ENCODE peak calls at places on chromosomes 11 and 22, in four cellular contexts. One of them, this sample, is unnamed.

GRCh38 chr11:77402218-77402556 is 71.7 kb downstream of the PAK1 start:
- DNase-seq in K562: no peak
- DNase-seq in A549: no peak
- DNase-seq in HepG2: no peak
- DNase-seq in this sample: no peak

GRCh38 chr11:67371549-67372231 is 1.7 kb downstream of the CLCF1 start:
- DNase-seq in HepG2: peak
- DNase-seq in K562: peak
- DNase-seq in A549: peak
- DNase-seq in this sample: no peak

GRCh38 chr11:118342503-118343161 is at the start of gene CD3D:
- DNase-seq in HepG2: peak
- DNase-seq in A549: no peak
- DNase-seq in K562: peak
- DNase-seq in this sample: no peak

GRCh38 chr11:72534859-72535547 is 100.7 kb upstream of the CLPB start:
- DNase-seq in K562: no peak
- DNase-seq in A549: peak
- DNase-seq in HepG2: no peak
- DNase-seq in this sample: no peak

GRCh38 chr11:11416917-11417316 is 63.9 kb upstream of the CSNK2A3 start:
- DNase-seq in HepG2: no peak
- DNase-seq in A549: peak
- DNase-seq in K562: no peak
- DNase-seq in this sample: no peak

GRCh38 chr22:44461614-44462013 is 36.4 kb downstream of the RTL6 start:
- DNase-seq in A549: no peak
- DNase-seq in K562: no peak
- DNase-seq in HepG2: no peak
- DNase-seq in this sample: no peak

GRCh38 chr11:44939673-44940072 is 11.0 kb downstream of the TP53I11 start:
- DNase-seq in A549: no peak
- DNase-seq in HepG2: peak
- DNase-seq in K562: peak
- DNase-seq in this sample: no peak

GRCh38 chr11:119319136-119319701 is 2.3 kb upstream of the MCAM start:
- DNase-seq in K562: no peak
- DNase-seq in A549: no peak
- DNase-seq in HepG2: no peak
- DNase-seq in this sample: no peak

GRCh38 chr22:43232445-43232844 is 45.5 kb upstream of the TTLL12 start:
- DNase-seq in HepG2: no peak
- DNase-seq in A549: no peak
- DNase-seq in K562: no peak
- DNase-seq in this sample: no peak

GRCh38 chr11:65859134-65859811 is 960 bp upstream of the MUS81 start:
- DNase-seq in A549: peak
- DNase-seq in HepG2: peak
- DNase-seq in K562: peak
- DNase-seq in this sample: peak
- TF ChIP-seq POLR2AphosphoS2 in A549: no peak
- TF ChIP-seq POLR2AphosphoS2 in HepG2: no peak
- TF ChIP-seq POLR2AphosphoS2 in K562: peak
- TF ChIP-seq POLR2AphosphoS2 in this sample: peak

GRCh38 chr22:37910863-37911262 is 4.8 kb downstream of the MICALL1 start:
- DNase-seq in HepG2: no peak
- DNase-seq in K562: no peak
- DNase-seq in A549: no peak
- DNase-seq in this sample: no peak
- TF ChIP-seq POLR2AphosphoS2 in HepG2: no peak
- TF ChIP-seq POLR2AphosphoS2 in K562: no peak
- TF ChIP-seq POLR2AphosphoS2 in A549: no peak
- TF ChIP-seq POLR2AphosphoS2 in this sample: no peak

DNA sequence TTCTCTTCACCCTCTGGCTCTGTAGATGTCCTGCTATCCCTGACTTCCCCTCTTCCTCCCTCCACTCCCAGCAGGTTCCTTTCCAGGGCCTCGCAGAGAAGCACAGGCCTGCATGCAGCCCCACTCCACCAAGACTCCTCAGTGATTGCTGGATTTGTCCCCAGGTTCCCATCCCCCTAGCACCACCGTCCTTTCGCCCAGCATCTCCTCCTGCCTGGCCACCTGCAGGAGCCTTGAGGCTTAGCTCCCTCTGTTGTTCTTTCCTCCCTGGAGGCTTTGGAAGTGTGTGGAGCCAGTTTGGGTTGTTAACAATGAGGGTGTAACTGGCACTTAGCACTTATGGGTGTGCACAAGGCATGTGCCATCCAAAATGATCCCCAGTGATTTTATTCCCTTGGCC is 170.9 kb downstream of the TENM4 start:
- DNase-seq in A549: no peak
- DNase-seq in HepG2: no peak
- DNase-seq in K562: no peak
- DNase-seq in this sample: no peak
- TF ChIP-seq POLR2AphosphoS2 in A549: no peak
- TF ChIP-seq POLR2AphosphoS2 in HepG2: no peak
- TF ChIP-seq POLR2AphosphoS2 in K562: no peak
- TF ChIP-seq POLR2AphosphoS2 in this sample: no peak

GRCh38 chr11:79077684-79078379 is 363.0 kb downstream of the TENM4 start:
- DNase-seq in HepG2: no peak
- DNase-seq in A549: no peak
- DNase-seq in K562: no peak
- DNase-seq in this sample: no peak

GRCh38 chr11:79074547-79074946 is 366.3 kb downstream of the TENM4 start:
- DNase-seq in HepG2: no peak
- DNase-seq in K562: no peak
- DNase-seq in A549: no peak
- DNase-seq in this sample: no peak

GRCh38 chr11:79078999-79079398 is 361.8 kb downstream of the TENM4 start:
- DNase-seq in HepG2: no peak
- DNase-seq in K562: no peak
- DNase-seq in A549: no peak
- DNase-seq in this sample: no peak

GRCh38 chr11:79080506-79080905 is 360.3 kb downstream of the TENM4 start:
- DNase-seq in A549: no peak
- DNase-seq in K562: no peak
- DNase-seq in HepG2: no peak
- DNase-seq in this sample: no peak

DNA sequence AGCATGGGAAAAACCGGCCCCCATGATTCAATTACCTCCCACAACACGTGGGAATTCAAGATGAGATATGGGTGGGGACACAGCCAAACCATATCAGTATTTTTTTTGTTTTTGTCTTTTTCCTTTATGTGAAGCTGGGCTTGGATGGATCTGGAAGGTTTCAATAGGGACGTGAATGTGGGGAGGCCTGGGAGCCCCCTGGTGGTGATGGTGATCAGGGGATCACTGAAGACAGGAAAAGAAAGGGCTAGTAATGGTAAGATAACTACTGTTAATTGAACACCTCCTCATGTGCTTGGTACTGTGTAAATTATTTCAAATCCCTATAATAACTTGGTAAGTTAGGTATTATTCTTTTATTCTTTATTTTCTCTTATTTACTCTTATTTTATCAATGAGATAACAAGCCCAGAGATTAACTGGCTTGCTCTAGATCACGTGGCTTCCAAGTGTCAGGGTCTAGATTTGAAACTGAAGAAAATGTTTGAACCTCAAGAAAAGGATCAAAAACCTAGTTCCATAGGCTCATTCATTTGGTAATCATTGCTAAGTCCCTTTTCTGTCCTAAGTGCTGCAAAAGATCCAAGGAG is 364.2 kb downstream of the TENM4 start:
- DNase-seq in A549: peak
- DNase-seq in HepG2: peak
- DNase-seq in K562: peak
- DNase-seq in this sample: no peak
- TF ChIP-seq POLR2AphosphoS2 in A549: no peak
- TF ChIP-seq POLR2AphosphoS2 in HepG2: no peak
- TF ChIP-seq POLR2AphosphoS2 in K562: no peak
- TF ChIP-seq POLR2AphosphoS2 in this sample: no peak

GRCh38 chr22:49553076-49553475 is 274.6 kb downstream of the BRD1 start:
- DNase-seq in K562: no peak
- DNase-seq in A549: no peak
- DNase-seq in HepG2: no peak
- DNase-seq in this sample: no peak

GRCh38 chr22:49551897-49552659 is 275.6 kb downstream of the BRD1 start:
- DNase-seq in K562: no peak
- DNase-seq in A549: no peak
- DNase-seq in HepG2: no peak
- DNase-seq in this sample: no peak

GRCh38 chr22:49554741-49555140 is 272.9 kb downstream of the BRD1 start:
- DNase-seq in HepG2: no peak
- DNase-seq in A549: no peak
- DNase-seq in K562: no peak
- DNase-seq in this sample: no peak

GRCh38 chr22:49554296-49554625 is 273.4 kb downstream of the BRD1 start:
- DNase-seq in HepG2: no peak
- DNase-seq in K562: no peak
- DNase-seq in A549: no peak
- DNase-seq in this sample: no peak

GRCh38 chr22:49553518-49554295 is 274.0 kb downstream of the BRD1 start:
- DNase-seq in A549: no peak
- DNase-seq in K562: no peak
- DNase-seq in HepG2: no peak
- DNase-seq in this sample: no peak
- TF ChIP-seq POLR2AphosphoS2 in A549: no peak
- TF ChIP-seq POLR2AphosphoS2 in K562: no peak
- TF ChIP-seq POLR2AphosphoS2 in HepG2: no peak
- TF ChIP-seq POLR2AphosphoS2 in this sample: no peak

GRCh38 chr11:102753267-102753666 is 27.2 kb downstream of the MMP10 start:
- DNase-seq in K562: no peak
- DNase-seq in A549: no peak
- DNase-seq in HepG2: no peak
- DNase-seq in this sample: no peak
- TF ChIP-seq POLR2AphosphoS2 in K562: no peak
- TF ChIP-seq POLR2AphosphoS2 in A549: no peak
- TF ChIP-seq POLR2AphosphoS2 in HepG2: no peak
- TF ChIP-seq POLR2AphosphoS2 in this sample: no peak

GRCh38 chr11:130737866-130738431 is 178.3 kb downstream of the SNX19 start:
- DNase-seq in K562: no peak
- DNase-seq in HepG2: no peak
- DNase-seq in A549: no peak
- DNase-seq in this sample: no peak
- TF ChIP-seq POLR2AphosphoS2 in K562: no peak
- TF ChIP-seq POLR2AphosphoS2 in HepG2: no peak
- TF ChIP-seq POLR2AphosphoS2 in A549: no peak
- TF ChIP-seq POLR2AphosphoS2 in this sample: no peak

GRCh38 chr22:30810105-30810504 is 115.4 kb downstream of the OSBP2 start:
- DNase-seq in A549: no peak
- DNase-seq in HepG2: no peak
- DNase-seq in K562: no peak
- DNase-seq in this sample: no peak
- TF ChIP-seq POLR2AphosphoS2 in A549: no peak
- TF ChIP-seq POLR2AphosphoS2 in HepG2: no peak
- TF ChIP-seq POLR2AphosphoS2 in K562: no peak
- TF ChIP-seq POLR2AphosphoS2 in this sample: no peak

This sample was measured in GM12878.